ENCODE peak calls at places on chromosomes 16 and 17, in four cellular contexts. K is HepG2, G is K562, L is GM12878. I is an unnamed sample.

GRCh38 chr17:4436381-4436780 is 2.6 kb downstream of the SPNS3 start:
- DNase-seq in K (no peak), G (no peak), L (no peak), I (no peak)

GRCh38 chr17:79932907-79933306 is 93.7 kb upstream of the CBX4 start:
- DNase-seq in K (no peak), G (no peak), L (no peak), I (no peak)

GRCh38 chr16:2341456-2342447 is 1.2 kb upstream of the ABCA3 start:
- DNase-seq in K (no peak), G (no peak), L (no peak), I (no peak)

GRCh38 chr16:53372942-53373871 is 61.1 kb upstream of the RBL2 start:
- DNase-seq in K (no peak), G (peak), L (no peak), I (no peak)

GRCh38 chr16:63613701-63614100 is 1508.2 kb downstream of the CDH11 start:
- DNase-seq in K (peak), G (no peak), L (no peak), I (no peak)

GRCh38 chr17:4156750-4157381 is 13.9 kb downstream of the CYB5D2 start:
- DNase-seq in K (no peak), G (peak), L (no peak), I (peak)

GRCh38 chr16:726438-727290 is at the start of the genes CCDC78 and HAGHL:
- DNase-seq in K (no peak), G (peak), L (no peak), I (peak)

GRCh38 chr16:31344712-31345111 is 10.3 kb upstream of the ITGAX start:
- DNase-seq in K (peak), G (no peak), L (peak), I (no peak)

GRCh38 chr17:38584350-38584925 is 21.3 kb downstream of the SRCIN1 start:
- DNase-seq in K (peak), G (peak), L (no peak), I (peak)

GRCh38 chr17:29622337-29623282 is at the start of gene CORO6:
- DNase-seq in K (no peak), G (peak), L (no peak), I (peak)

GRCh38 chr16:88200896-88201185 is 181.9 kb upstream of the ZNF469 start:
- DNase-seq in K (no peak), G (no peak), L (no peak), I (no peak)

GRCh38 chr17:78394209-78394608 is 15.8 kb downstream of the PGS1 start:
- DNase-seq in K (no peak), G (no peak), L (no peak), I (no peak)

GRCh38 chr17:59513934-59514841 is 51.2 kb upstream of the DHX40 start:
- DNase-seq in K (peak), G (no peak), L (no peak), I (peak)

GRCh38 chr17:44069974-44070454 is 521 bp upstream of the G6PC3 start:
- DNase-seq in K (no peak), G (no peak), L (no peak), I (no peak)

GRCh38 chr17:58330997-58331814 is 2.6 kb upstream of the TSPOAP1 start:
- DNase-seq in K (no peak), G (peak), L (no peak), I (no peak)

GRCh38 chr16:4606354-4606753 is 8.3 kb downstream of the UBALD1 start:
- DNase-seq in K (no peak), G (peak), L (no peak), I (no peak)

GRCh38 chr17:46851029-46851741 is at the start of gene WNT9B:
- DNase-seq in K (peak), G (peak), L (no peak), I (peak)

GRCh38 chr17:27762527-27763305 is 37.6 kb downstream of the NOS2 start:
- DNase-seq in K (no peak), G (no peak), L (no peak), I (no peak)

GRCh38 chr17:80512233-80512632 is 32.4 kb upstream of the RPTOR start:
- DNase-seq in K (no peak), G (no peak), L (no peak), I (no peak)

GRCh38 chr17:82050761-82051641 is 610 bp downstream of the RFNG start:
- DNase-seq in K (no peak), G (peak), L (no peak), I (no peak)

GRCh38 chr17:64781013-64781392 is 118.9 kb upstream of the SMURF2 start:
- DNase-seq in K (no peak), G (no peak), L (no peak), I (no peak)

GRCh38 chr17:27526603-27527002 is 70.4 kb downstream of the KSR1 start:
- DNase-seq in K (no peak), G (peak), L (no peak), I (no peak)

GRCh38 chr16:72536673-72537435 is 364.9 kb upstream of the PMFBP1 start:
- DNase-seq in K (no peak), G (no peak), L (no peak), I (no peak)

GRCh38 chr16:4373909-4374742 is 2.5 kb downstream of the VASN start:
- DNase-seq in K (no peak), G (peak), L (no peak), I (no peak)

GRCh38 chr16:69644790-69645189 is 79.0 kb downstream of the NFAT5 start:
- DNase-seq in K (no peak), G (no peak), L (no peak), I (no peak)

GRCh38 chr16:64627781-64628180 is 494.1 kb downstream of the CDH11 start:
- DNase-seq in K (no peak), G (no peak), L (no peak), I (no peak)

GRCh38 chr17:79126139-79126538 is 51.5 kb downstream of the ENGASE start:
- DNase-seq in K (peak), G (no peak), L (no peak), I (no peak)

GRCh38 chr16:89308391-89309333 is 91.2 kb downstream of the ZNF778 start:
- DNase-seq in K (no peak), G (peak), L (no peak), I (peak)
- TF ChIP-seq BHLHE40 in K (no peak), G (no peak), L (no peak), I (no peak)

GRCh38 chr17:16911141-16911937 is 60.6 kb downstream of the TNFRSF13B start:
- DNase-seq in K (no peak), G (no peak), L (no peak), I (no peak)
- TF ChIP-seq SP1 in K (no peak), G (no peak), L (no peak), I (no peak)

DNA sequence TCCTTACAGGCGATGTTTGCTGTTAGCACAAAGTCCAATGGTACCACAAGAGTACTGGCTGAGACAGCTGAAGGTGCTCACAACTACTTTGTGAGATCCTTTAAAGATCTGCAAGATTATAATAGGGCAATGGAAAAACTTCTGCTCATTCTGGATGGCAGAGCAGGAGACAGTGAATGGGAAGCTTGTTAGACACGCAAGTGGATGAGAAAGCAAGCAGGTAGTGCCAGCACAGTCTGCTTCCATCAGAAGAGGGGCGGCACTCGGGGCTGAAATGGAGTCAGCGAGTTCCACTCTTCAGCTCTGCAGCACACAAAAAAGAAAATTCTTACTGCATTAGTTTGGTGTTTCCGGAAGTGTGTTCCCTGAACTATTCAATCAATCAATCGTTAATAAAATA is 4.8 kb upstream of the TEKT3 start:
- DNase-seq in K (no peak), G (no peak), L (no peak), I (no peak)
- TF ChIP-seq BHLHE40 in K (no peak), G (no peak), L (no peak), I (no peak)

GRCh38 chr17:14331982-14332298 is 31.1 kb downstream of the HS3ST3B1 start:
- DNase-seq in K (no peak), G (no peak), L (no peak), I (no peak)

GRCh38 chr17:14330492-14330920 is 29.6 kb downstream of the HS3ST3B1 start:
- DNase-seq in K (peak), G (no peak), L (no peak), I (no peak)

GRCh38 chr17:14332331-14332730 is 31.4 kb downstream of the HS3ST3B1 start:
- DNase-seq in K (no peak), G (no peak), L (no peak), I (no peak)

GRCh38 chr17:14329900-14330491 is 29.1 kb downstream of the HS3ST3B1 start:
- DNase-seq in K (no peak), G (no peak), L (no peak), I (no peak)

GRCh38 chr17:14331200-14331981 is 30.5 kb downstream of the HS3ST3B1 start:
- DNase-seq in K (no peak), G (peak), L (no peak), I (no peak)
- TF ChIP-seq SP1 in K (no peak), G (no peak), L (no peak), I (no peak)